ENCODE peak calls at places on chromosomes 3 and 15, in four cellular contexts. One of them, this sample, is unnamed.

GRCh38 chr3:100988080-100988479 is 5.1 kb downstream of the ABI3BP start:
- DNase-seq in esophagus muscularis mucosa: no peak
- DNase-seq in HCT116: no peak
- DNase-seq in transverse colon: no peak
- DNase-seq in this sample: no peak

GRCh38 chr3:13233487-13234154 is 160.4 kb upstream of the IQSEC1 start:
- DNase-seq in esophagus muscularis mucosa: no peak
- DNase-seq in HCT116: no peak
- DNase-seq in transverse colon: no peak
- DNase-seq in this sample: no peak

GRCh38 chr3:158470944-158471638 is 99.9 kb upstream of the MLF1 start:
- DNase-seq in esophagus muscularis mucosa: no peak
- DNase-seq in HCT116: no peak
- DNase-seq in transverse colon: no peak
- DNase-seq in this sample: no peak

GRCh38 chr15:27499191-27499590 is 528.2 kb downstream of the GABRG3 start:
- DNase-seq in esophagus muscularis mucosa: no peak
- DNase-seq in HCT116: no peak
- DNase-seq in transverse colon: no peak
- DNase-seq in this sample: no peak

GRCh38 chr3:160641675-160642330 is 35.2 kb upstream of the ARL14 start:
- DNase-seq in esophagus muscularis mucosa: no peak
- DNase-seq in HCT116: no peak
- DNase-seq in transverse colon: no peak
- DNase-seq in this sample: no peak

GRCh38 chr15:85318048-85318731 is 62.2 kb upstream of the AKAP13 start:
- DNase-seq in esophagus muscularis mucosa: no peak
- DNase-seq in HCT116: peak
- DNase-seq in transverse colon: peak
- DNase-seq in this sample: peak

GRCh38 chr15:73822998-73823397 is 50.4 kb upstream of the TBC1D21 start:
- DNase-seq in esophagus muscularis mucosa: no peak
- DNase-seq in HCT116: no peak
- DNase-seq in transverse colon: no peak
- DNase-seq in this sample: no peak

GRCh38 chr3:147934316-147935188 is 525.4 kb downstream of the ZIC1 start:
- DNase-seq in esophagus muscularis mucosa: no peak
- DNase-seq in HCT116: no peak
- DNase-seq in transverse colon: no peak
- DNase-seq in this sample: no peak

GRCh38 chr3:111812680-111813079 is 46.4 kb upstream of the PHLDB2 start:
- DNase-seq in esophagus muscularis mucosa: no peak
- DNase-seq in HCT116: no peak
- DNase-seq in transverse colon: no peak
- DNase-seq in this sample: no peak

GRCh38 chr3:192122832-192123594 is 604.3 kb downstream of the FGF12 start:
- DNase-seq in esophagus muscularis mucosa: no peak
- DNase-seq in HCT116: no peak
- DNase-seq in transverse colon: no peak
- DNase-seq in this sample: no peak

GRCh38 chr3:132210476-132211346 is 106.5 kb upstream of the ACP3 start:
- DNase-seq in esophagus muscularis mucosa: no peak
- DNase-seq in HCT116: peak
- DNase-seq in transverse colon: peak
- DNase-seq in this sample: no peak

GRCh38 chr15:69090197-69090948 is 70.1 kb upstream of the GLCE start:
- DNase-seq in esophagus muscularis mucosa: no peak
- DNase-seq in HCT116: no peak
- DNase-seq in transverse colon: no peak
- DNase-seq in this sample: no peak

GRCh38 chr3:125143982-125144652 is 68.4 kb downstream of the SLC12A8 start:
- DNase-seq in esophagus muscularis mucosa: no peak
- DNase-seq in HCT116: no peak
- DNase-seq in transverse colon: no peak
- DNase-seq in this sample: no peak

GRCh38 chr3:147604136-147604535 is 195.0 kb downstream of the ZIC1 start:
- DNase-seq in esophagus muscularis mucosa: no peak
- DNase-seq in HCT116: no peak
- DNase-seq in transverse colon: no peak
- DNase-seq in this sample: no peak

GRCh38 chr3:104367000-104367399 is 999.7 kb upstream of the ALCAM start:
- DNase-seq in esophagus muscularis mucosa: no peak
- DNase-seq in HCT116: no peak
- DNase-seq in transverse colon: no peak
- DNase-seq in this sample: no peak

GRCh38 chr3:37163262-37164020 is 10.9 kb downstream of the LRRFIP2 start:
- DNase-seq in esophagus muscularis mucosa: no peak
- DNase-seq in HCT116: no peak
- DNase-seq in transverse colon: no peak
- DNase-seq in this sample: no peak

GRCh38 chr3:139129892-139130291 is 85.2 kb upstream of the PRR23C start:
- DNase-seq in esophagus muscularis mucosa: peak
- DNase-seq in HCT116: no peak
- DNase-seq in transverse colon: no peak
- DNase-seq in this sample: no peak

GRCh38 chr15:98753726-98754125 is 105.4 kb downstream of the IGF1R start:
- DNase-seq in esophagus muscularis mucosa: no peak
- DNase-seq in HCT116: no peak
- DNase-seq in transverse colon: no peak
- DNase-seq in this sample: no peak

GRCh38 chr15:89342840-89343239 is 8.2 kb upstream of the POLG start:
- DNase-seq in esophagus muscularis mucosa: no peak
- DNase-seq in HCT116: no peak
- DNase-seq in transverse colon: no peak
- DNase-seq in this sample: no peak

GRCh38 chr3:111923095-111923771 is 55.6 kb upstream of the ABHD10 start:
- DNase-seq in esophagus muscularis mucosa: no peak
- DNase-seq in HCT116: peak
- DNase-seq in transverse colon: no peak
- DNase-seq in this sample: no peak

GRCh38 chr15:31316135-31316795 is 10.4 kb upstream of the KLF13 start:
- DNase-seq in esophagus muscularis mucosa: no peak
- DNase-seq in HCT116: no peak
- DNase-seq in transverse colon: no peak
- DNase-seq in this sample: no peak

GRCh38 chr3:116288480-116288879 is 156.8 kb downstream of the LSAMP start:
- DNase-seq in esophagus muscularis mucosa: no peak
- DNase-seq in HCT116: no peak
- DNase-seq in transverse colon: no peak
- DNase-seq in this sample: no peak

GRCh38 chr3:71688121-71688520 is 37.1 kb downstream of the EIF4E3 start:
- DNase-seq in esophagus muscularis mucosa: no peak
- DNase-seq in HCT116: no peak
- DNase-seq in transverse colon: no peak
- DNase-seq in this sample: no peak

GRCh38 chr3:172362583-172362982 is 85.7 kb downstream of the GHSR start:
- DNase-seq in esophagus muscularis mucosa: no peak
- DNase-seq in HCT116: no peak
- DNase-seq in transverse colon: no peak
- DNase-seq in this sample: no peak

GRCh38 chr3:53109822-53110771 is 20.1 kb downstream of the RFT1 start:
- DNase-seq in esophagus muscularis mucosa: no peak
- DNase-seq in HCT116: peak
- DNase-seq in transverse colon: peak
- DNase-seq in this sample: peak

GRCh38 chr3:72571638-72572114 is 276.6 kb downstream of the SHQ1 start:
- DNase-seq in esophagus muscularis mucosa: no peak
- DNase-seq in HCT116: no peak
- DNase-seq in transverse colon: no peak
- DNase-seq in this sample: no peak

GRCh38 chr15:74319138-74319460 is 48.3 kb downstream of the CYP11A1 start:
- DNase-seq in esophagus muscularis mucosa: no peak
- DNase-seq in HCT116: no peak
- DNase-seq in transverse colon: no peak
- DNase-seq in this sample: peak

GRCh38 chr3:111808439-111808838 is 50.6 kb upstream of the PHLDB2 start:
- DNase-seq in esophagus muscularis mucosa: no peak
- DNase-seq in HCT116: no peak
- DNase-seq in transverse colon: no peak
- DNase-seq in this sample: no peak

GRCh38 chr3:187292631-187293513 is 1.3 kb upstream of the MASP1 start:
- DNase-seq in esophagus muscularis mucosa: peak
- DNase-seq in HCT116: no peak
- DNase-seq in transverse colon: no peak
- DNase-seq in this sample: no peak

GRCh38 chr3:133367956-133368355 is 31.9 kb upstream of the BFSP2 start:
- DNase-seq in esophagus muscularis mucosa: peak
- DNase-seq in HCT116: no peak
- DNase-seq in transverse colon: no peak
- DNase-seq in this sample: no peak

GRCh38 chr3:133367431-133367830 is 32.4 kb upstream of the BFSP2 start:
- DNase-seq in esophagus muscularis mucosa: peak
- DNase-seq in HCT116: no peak
- DNase-seq in transverse colon: no peak
- DNase-seq in this sample: no peak

GRCh38 chr3:133366921-133367320 is 32.9 kb upstream of the BFSP2 start:
- DNase-seq in esophagus muscularis mucosa: peak
- DNase-seq in HCT116: no peak
- DNase-seq in transverse colon: no peak
- DNase-seq in this sample: no peak

GRCh38 chr3:133362539-133362938 is 37.3 kb upstream of the BFSP2 start:
- DNase-seq in esophagus muscularis mucosa: no peak
- DNase-seq in HCT116: no peak
- DNase-seq in transverse colon: no peak
- DNase-seq in this sample: no peak

DNA sequence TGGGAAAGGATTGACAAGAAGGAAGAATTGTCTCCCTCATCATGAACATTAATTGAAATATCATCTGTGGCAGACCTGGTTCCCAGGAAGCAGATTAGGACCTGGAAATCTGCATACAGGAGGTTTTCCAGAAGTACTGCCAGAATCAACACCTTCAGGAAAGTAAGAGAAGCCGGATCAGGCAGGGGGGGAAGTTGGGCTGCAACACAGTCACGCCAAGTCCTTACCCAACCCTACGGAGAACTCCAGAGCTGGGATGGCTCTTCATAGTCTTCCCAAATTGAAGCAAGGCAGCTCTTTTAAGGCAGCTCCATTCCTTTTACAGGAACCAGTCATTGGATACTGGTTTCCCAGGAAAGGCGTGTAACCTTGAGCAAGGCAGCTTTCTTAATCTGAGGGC is 35.2 kb upstream of the BFSP2 start:
- DNase-seq in esophagus muscularis mucosa: no peak
- DNase-seq in HCT116: no peak
- DNase-seq in transverse colon: no peak
- DNase-seq in this sample: no peak
- TF ChIP-seq CTCF in esophagus muscularis mucosa: no peak
- TF ChIP-seq CTCF in HCT116: no peak
- TF ChIP-seq CTCF in transverse colon: no peak
- TF ChIP-seq CTCF in this sample: no peak

GRCh38 chr3:56772926-56773587 is 28.7 kb downstream of the ARHGEF3 start:
- DNase-seq in esophagus muscularis mucosa: no peak
- DNase-seq in HCT116: no peak
- DNase-seq in transverse colon: no peak
- DNase-seq in this sample: no peak
- TF ChIP-seq POLR2AphosphoS5 in esophagus muscularis mucosa: no peak
- TF ChIP-seq POLR2AphosphoS5 in HCT116: no peak
- TF ChIP-seq POLR2AphosphoS5 in transverse colon: no peak
- TF ChIP-seq POLR2AphosphoS5 in this sample: no peak

DNA sequence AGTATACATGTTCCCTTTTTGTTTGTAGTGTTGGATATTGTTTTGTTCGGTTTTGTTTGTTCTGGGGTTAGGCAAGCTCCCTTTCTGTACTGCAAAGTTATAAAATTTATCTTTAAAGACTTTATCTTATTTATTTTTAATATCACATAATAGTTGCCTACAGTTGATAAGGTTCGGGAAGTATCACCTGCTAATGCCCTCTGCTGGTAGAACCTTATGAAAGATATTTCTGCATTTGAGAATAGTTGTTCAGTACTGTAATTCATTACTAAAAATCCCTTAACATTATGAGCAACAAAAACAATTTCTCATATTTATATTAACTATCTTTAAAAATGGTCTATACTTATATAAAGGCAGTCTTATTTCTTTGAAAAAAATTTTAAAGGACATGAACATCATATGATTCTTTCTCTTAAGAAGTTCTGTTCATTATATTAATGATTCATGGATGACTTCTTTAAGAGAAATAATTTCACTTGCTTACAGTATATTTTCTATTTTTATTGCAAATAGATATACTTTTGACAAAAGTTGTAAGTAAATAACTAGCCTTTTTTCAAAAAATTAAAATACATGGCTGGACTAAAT is 1126.8 kb downstream of the SI start:
- DNase-seq in esophagus muscularis mucosa: no peak
- DNase-seq in HCT116: no peak
- DNase-seq in transverse colon: no peak
- DNase-seq in this sample: no peak
- TF ChIP-seq CTCF in esophagus muscularis mucosa: peak
- TF ChIP-seq CTCF in HCT116: peak
- TF ChIP-seq CTCF in transverse colon: peak
- TF ChIP-seq CTCF in this sample: no peak

DNA sequence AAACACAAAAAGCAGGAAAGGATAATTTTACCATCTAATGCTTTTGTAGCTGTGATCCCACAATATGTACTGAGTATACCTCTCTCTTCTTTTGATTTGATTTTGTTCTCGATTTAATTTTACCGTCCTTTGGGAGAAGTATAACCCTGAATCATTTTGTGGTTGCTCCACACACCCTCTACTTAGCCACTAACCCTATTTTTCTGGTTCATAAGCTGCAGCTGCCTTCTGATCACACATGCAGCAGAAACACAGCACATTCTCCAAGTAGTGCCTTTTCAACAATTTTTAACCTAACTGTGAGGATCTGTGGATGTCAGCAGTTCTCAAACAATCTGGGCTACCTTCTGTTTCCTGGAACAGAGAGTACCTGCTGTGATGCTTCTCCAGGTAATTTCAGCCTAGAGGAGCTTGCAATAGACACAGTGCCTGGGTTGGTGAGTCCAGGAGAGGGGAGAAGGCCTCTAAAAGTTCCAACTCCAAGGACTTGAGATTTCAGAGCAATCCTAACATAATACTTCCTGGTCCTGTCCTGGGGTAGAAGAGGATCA is 40.3 kb downstream of the HGD start:
- DNase-seq in esophagus muscularis mucosa: no peak
- DNase-seq in HCT116: no peak
- DNase-seq in transverse colon: no peak
- DNase-seq in this sample: no peak
- TF ChIP-seq POLR2AphosphoS5 in esophagus muscularis mucosa: no peak
- TF ChIP-seq POLR2AphosphoS5 in HCT116: no peak
- TF ChIP-seq POLR2AphosphoS5 in transverse colon: no peak
- TF ChIP-seq POLR2AphosphoS5 in this sample: no peak

This sample was measured in upper lobe of left lung.